ENCODE peak calls at places on chromosomes 12 and 14, in eight cellular contexts. One of them, this sample, is unnamed.

GRCh38 chr12:109358154-109358869 is 10.6 kb downstream of the MYO1H start:
- DNase-seq in Panc1: no peak
- DNase-seq in HCT116: no peak
- DNase-seq in stomach: no peak
- DNase-seq in HepG2: no peak
- DNase-seq in transverse colon: no peak
- DNase-seq in suprapubic skin: no peak
- DNase-seq in sigmoid colon: no peak
- DNase-seq in this sample: no peak

GRCh38 chr12:15897433-15897832 is 13.7 kb upstream of the DERA start:
- DNase-seq in Panc1: no peak
- DNase-seq in HCT116: no peak
- DNase-seq in stomach: no peak
- DNase-seq in HepG2: no peak
- DNase-seq in transverse colon: no peak
- DNase-seq in suprapubic skin: no peak
- DNase-seq in sigmoid colon: no peak
- DNase-seq in this sample: no peak

GRCh38 chr12:121769831-121770301 is 23.6 kb downstream of the RHOF start:
- DNase-seq in Panc1: no peak
- DNase-seq in HCT116: no peak
- DNase-seq in stomach: no peak
- DNase-seq in HepG2: peak
- DNase-seq in transverse colon: peak
- DNase-seq in suprapubic skin: no peak
- DNase-seq in sigmoid colon: no peak
- DNase-seq in this sample: no peak

GRCh38 chr12:11869901-11870300 is 200.8 kb upstream of the BCL2L14 start:
- DNase-seq in Panc1: no peak
- DNase-seq in HCT116: no peak
- DNase-seq in stomach: no peak
- DNase-seq in HepG2: no peak
- DNase-seq in transverse colon: no peak
- DNase-seq in suprapubic skin: no peak
- DNase-seq in sigmoid colon: no peak
- DNase-seq in this sample: no peak

GRCh38 chr14:56216631-56217379 is 98.6 kb downstream of the PELI2 start:
- DNase-seq in Panc1: no peak
- DNase-seq in HCT116: no peak
- DNase-seq in stomach: peak
- DNase-seq in HepG2: no peak
- DNase-seq in transverse colon: peak
- DNase-seq in suprapubic skin: no peak
- DNase-seq in sigmoid colon: no peak
- DNase-seq in this sample: peak

GRCh38 chr14:96631621-96632362 is 129.6 kb downstream of the PAPOLA start:
- DNase-seq in Panc1: no peak
- DNase-seq in HCT116: no peak
- DNase-seq in stomach: peak
- DNase-seq in HepG2: no peak
- DNase-seq in transverse colon: peak
- DNase-seq in suprapubic skin: no peak
- DNase-seq in sigmoid colon: no peak
- DNase-seq in this sample: no peak

GRCh38 chr12:114311966-114312365 is 94.0 kb downstream of the TBX5 start:
- DNase-seq in Panc1: no peak
- DNase-seq in HCT116: no peak
- DNase-seq in stomach: no peak
- DNase-seq in HepG2: no peak
- DNase-seq in transverse colon: no peak
- DNase-seq in suprapubic skin: no peak
- DNase-seq in sigmoid colon: no peak
- DNase-seq in this sample: no peak

GRCh38 chr12:92062539-92063493 is 82.8 kb downstream of the BTG1 start:
- DNase-seq in Panc1: no peak
- DNase-seq in HCT116: no peak
- DNase-seq in stomach: no peak
- DNase-seq in HepG2: no peak
- DNase-seq in transverse colon: no peak
- DNase-seq in suprapubic skin: no peak
- DNase-seq in sigmoid colon: no peak
- DNase-seq in this sample: no peak

GRCh38 chr14:25340882-25341281 is 290.9 kb upstream of the STXBP6 start:
- DNase-seq in Panc1: no peak
- DNase-seq in HCT116: no peak
- DNase-seq in stomach: no peak
- DNase-seq in HepG2: no peak
- DNase-seq in transverse colon: no peak
- DNase-seq in suprapubic skin: no peak
- DNase-seq in sigmoid colon: no peak
- DNase-seq in this sample: no peak

GRCh38 chr12:52488736-52489135 is 4.3 kb downstream of the KRT6A start:
- DNase-seq in Panc1: no peak
- DNase-seq in HCT116: no peak
- DNase-seq in stomach: no peak
- DNase-seq in HepG2: no peak
- DNase-seq in transverse colon: no peak
- DNase-seq in suprapubic skin: no peak
- DNase-seq in sigmoid colon: no peak
- DNase-seq in this sample: no peak

GRCh38 chr14:78448483-78449094 is 278.4 kb downstream of the NRXN3 start:
- DNase-seq in Panc1: peak
- DNase-seq in HCT116: peak
- DNase-seq in stomach: peak
- DNase-seq in HepG2: peak
- DNase-seq in transverse colon: peak
- DNase-seq in suprapubic skin: no peak
- DNase-seq in sigmoid colon: no peak
- DNase-seq in this sample: no peak

GRCh38 chr14:99234982-99235491 is 37.0 kb downstream of the BCL11B start:
- DNase-seq in Panc1: no peak
- DNase-seq in HCT116: peak
- DNase-seq in stomach: no peak
- DNase-seq in HepG2: no peak
- DNase-seq in transverse colon: no peak
- DNase-seq in suprapubic skin: no peak
- DNase-seq in sigmoid colon: no peak
- DNase-seq in this sample: no peak

GRCh38 chr12:106301611-106302321 is 767 bp upstream of the TCP11L2 start:
- DNase-seq in Panc1: no peak
- DNase-seq in HCT116: no peak
- DNase-seq in stomach: peak
- DNase-seq in HepG2: no peak
- DNase-seq in transverse colon: peak
- DNase-seq in suprapubic skin: no peak
- DNase-seq in sigmoid colon: peak
- DNase-seq in this sample: peak
- TF ChIP-seq POLR2AphosphoS5 in Panc1: no peak
- TF ChIP-seq POLR2AphosphoS5 in HCT116: peak
- TF ChIP-seq POLR2AphosphoS5 in stomach: no peak
- TF ChIP-seq POLR2AphosphoS5 in HepG2: no peak
- TF ChIP-seq POLR2AphosphoS5 in transverse colon: peak
- TF ChIP-seq POLR2AphosphoS5 in suprapubic skin: no peak
- TF ChIP-seq POLR2AphosphoS5 in sigmoid colon: no peak
- TF ChIP-seq POLR2AphosphoS5 in this sample: peak

GRCh38 chr14:23056956-23057756 is at the start of gene CDH24:
- DNase-seq in Panc1: no peak
- DNase-seq in HCT116: no peak
- DNase-seq in stomach: peak
- DNase-seq in HepG2: no peak
- DNase-seq in transverse colon: peak
- DNase-seq in suprapubic skin: peak
- DNase-seq in sigmoid colon: peak
- DNase-seq in this sample: peak
- TF ChIP-seq POLR2AphosphoS5 in Panc1: no peak
- TF ChIP-seq POLR2AphosphoS5 in HCT116: no peak
- TF ChIP-seq POLR2AphosphoS5 in stomach: no peak
- TF ChIP-seq POLR2AphosphoS5 in HepG2: no peak
- TF ChIP-seq POLR2AphosphoS5 in transverse colon: no peak
- TF ChIP-seq POLR2AphosphoS5 in suprapubic skin: no peak
- TF ChIP-seq POLR2AphosphoS5 in sigmoid colon: no peak
- TF ChIP-seq POLR2AphosphoS5 in this sample: no peak

DNA sequence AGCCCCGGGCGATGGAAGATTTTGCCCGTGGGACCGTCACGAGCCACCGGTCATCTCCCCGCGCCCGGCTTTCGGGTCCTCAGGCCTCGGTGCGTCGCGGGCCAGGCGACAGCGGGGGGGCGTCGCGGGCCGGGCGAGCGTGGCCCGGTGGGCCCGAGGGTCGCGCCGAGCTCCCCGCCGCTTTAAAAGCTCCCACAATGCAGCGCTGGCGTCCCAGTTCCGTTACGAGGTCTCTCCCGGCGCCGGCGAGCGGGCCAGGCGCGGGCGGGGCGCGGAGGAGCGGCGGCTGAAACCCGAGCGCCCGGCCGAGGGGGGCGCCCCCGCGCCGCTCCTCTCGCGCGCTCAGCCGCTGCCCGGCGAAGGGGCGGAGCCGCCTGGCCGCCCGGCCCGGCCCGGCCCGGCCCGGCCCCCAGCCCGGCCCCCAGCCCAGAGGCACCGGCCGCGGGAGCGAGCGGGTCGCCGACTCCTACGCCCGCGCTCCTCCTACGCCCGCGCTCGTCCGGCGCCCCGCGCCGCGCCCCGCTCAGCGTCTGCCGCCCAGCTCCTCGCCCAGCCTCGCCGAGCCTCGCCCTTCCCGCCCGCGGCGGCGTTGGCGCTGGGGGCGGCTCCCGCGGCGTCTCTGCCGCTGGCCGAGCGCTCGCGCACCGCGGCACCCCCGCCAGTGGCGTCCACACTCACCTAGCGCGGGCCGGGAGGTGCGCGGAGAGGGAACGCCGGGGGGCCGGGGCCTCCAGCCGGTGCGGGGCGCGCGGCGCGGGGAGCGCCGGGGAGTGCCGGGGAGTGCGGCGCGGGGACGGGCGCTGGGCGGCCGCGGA is at the start of gene RASSF8:
- DNase-seq in Panc1: no peak
- DNase-seq in HCT116: no peak
- DNase-seq in stomach: peak
- DNase-seq in HepG2: peak
- DNase-seq in transverse colon: peak
- DNase-seq in suprapubic skin: no peak
- DNase-seq in sigmoid colon: peak
- DNase-seq in this sample: peak
- TF ChIP-seq POLR2AphosphoS5 in Panc1: peak
- TF ChIP-seq POLR2AphosphoS5 in HCT116: peak
- TF ChIP-seq POLR2AphosphoS5 in stomach: no peak
- TF ChIP-seq POLR2AphosphoS5 in HepG2: no peak
- TF ChIP-seq POLR2AphosphoS5 in transverse colon: peak
- TF ChIP-seq POLR2AphosphoS5 in suprapubic skin: no peak
- TF ChIP-seq POLR2AphosphoS5 in sigmoid colon: peak
- TF ChIP-seq POLR2AphosphoS5 in this sample: peak

GRCh38 chr14:105419305-105420091 is at the start of gene MTA1:
- DNase-seq in Panc1: no peak
- DNase-seq in HCT116: no peak
- DNase-seq in stomach: peak
- DNase-seq in HepG2: peak
- DNase-seq in transverse colon: peak
- DNase-seq in suprapubic skin: no peak
- DNase-seq in sigmoid colon: no peak
- DNase-seq in this sample: peak
- TF ChIP-seq POLR2AphosphoS5 in Panc1: no peak
- TF ChIP-seq POLR2AphosphoS5 in HCT116: peak
- TF ChIP-seq POLR2AphosphoS5 in stomach: no peak
- TF ChIP-seq POLR2AphosphoS5 in HepG2: peak
- TF ChIP-seq POLR2AphosphoS5 in transverse colon: no peak
- TF ChIP-seq POLR2AphosphoS5 in suprapubic skin: no peak
- TF ChIP-seq POLR2AphosphoS5 in sigmoid colon: no peak
- TF ChIP-seq POLR2AphosphoS5 in this sample: no peak

DNA sequence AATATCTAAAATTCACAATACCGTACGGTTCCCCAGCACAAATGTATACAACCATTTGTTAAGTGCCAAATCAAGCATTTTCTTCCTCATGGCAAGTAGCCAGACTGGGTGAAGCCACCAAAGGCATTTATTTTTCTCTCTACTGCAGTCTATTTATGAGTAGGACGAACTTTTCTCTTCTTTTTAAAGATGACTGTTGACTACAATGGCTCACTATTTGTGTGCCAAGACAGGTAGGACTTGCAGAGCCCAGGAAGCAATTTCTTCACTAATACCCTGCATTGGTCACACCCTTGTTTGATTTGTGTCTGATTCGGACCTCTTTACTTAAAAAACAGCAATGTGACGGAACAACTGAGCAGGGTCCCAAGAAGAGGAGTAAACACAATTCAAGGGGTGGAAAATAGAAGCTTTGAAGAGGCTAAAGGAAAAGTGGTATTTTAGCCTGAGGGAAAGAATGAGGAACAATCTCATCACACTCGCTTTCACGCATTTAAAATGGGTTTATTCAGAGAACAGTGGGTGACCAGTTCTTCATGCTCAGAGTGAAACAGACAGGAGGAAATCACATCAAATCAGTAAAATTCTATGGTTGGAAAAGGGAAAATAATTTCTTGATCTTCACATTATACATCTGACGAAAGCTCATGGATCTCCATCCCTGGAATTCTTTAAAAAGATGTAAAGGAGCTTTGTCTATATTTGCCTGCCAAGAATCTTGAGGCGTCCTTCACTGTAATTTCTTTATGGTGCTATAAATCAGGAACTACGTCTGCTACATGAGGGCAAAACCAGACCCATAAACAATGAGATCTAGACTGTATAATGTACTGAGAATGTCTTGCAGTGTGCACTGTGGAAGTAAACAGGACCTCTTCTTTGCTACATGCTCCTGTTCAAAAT is 183.8 kb downstream of the PPM1H start:
- DNase-seq in Panc1: no peak
- DNase-seq in HCT116: no peak
- DNase-seq in stomach: no peak
- DNase-seq in HepG2: no peak
- DNase-seq in transverse colon: no peak
- DNase-seq in suprapubic skin: no peak
- DNase-seq in sigmoid colon: no peak
- DNase-seq in this sample: no peak
- TF ChIP-seq POLR2AphosphoS5 in Panc1: no peak
- TF ChIP-seq POLR2AphosphoS5 in HCT116: no peak
- TF ChIP-seq POLR2AphosphoS5 in stomach: no peak
- TF ChIP-seq POLR2AphosphoS5 in HepG2: no peak
- TF ChIP-seq POLR2AphosphoS5 in transverse colon: no peak
- TF ChIP-seq POLR2AphosphoS5 in suprapubic skin: no peak
- TF ChIP-seq POLR2AphosphoS5 in sigmoid colon: no peak
- TF ChIP-seq POLR2AphosphoS5 in this sample: no peak

This sample was measured in upper lobe of left lung.